ENCODE peak calls at places on chromosomes 2 and 18, in eight cellular contexts. K, C, R, X, M, F, H and D are unnamed samples.

GRCh38 chr2:101731221-101732054 is 33.9 kb downstream of the MAP4K4 start:
- DNase-seq in K (no peak), C (no peak), R (no peak), X (no peak), M (no peak), F (no peak), H (no peak), D (no peak)

GRCh38 chr2:172674034-172674967 is 61.3 kb upstream of the RAPGEF4 start:
- DNase-seq in K (peak), C (no peak), R (no peak), X (no peak), M (no peak), F (peak), H (peak), D (peak)

GRCh38 chr2:191637182-191638078 is 40.5 kb upstream of the NABP1 start:
- DNase-seq in K (no peak), C (no peak), R (peak), X (no peak), M (no peak), F (no peak), H (no peak), D (no peak)

GRCh38 chr2:239832995-239833727 is 192.0 kb downstream of the NDUFA10 start:
- DNase-seq in K (no peak), C (no peak), R (no peak), X (no peak), M (peak), F (no peak), H (no peak), D (no peak)

GRCh38 chr18:69580107-69580506 is 179.4 kb downstream of the DOK6 start:
- DNase-seq in K (no peak), C (no peak), R (no peak), X (no peak), M (no peak), F (no peak), H (no peak), D (no peak)

GRCh38 chr2:198375073-198375430 is 570.7 kb downstream of the PLCL1 start:
- DNase-seq in K (no peak), C (no peak), R (no peak), X (no peak), M (no peak), F (no peak), H (no peak), D (no peak)

GRCh38 chr2:147331790-147332419 is 512.9 kb upstream of the ACVR2A start:
- DNase-seq in K (no peak), C (no peak), R (no peak), X (peak), M (no peak), F (peak), H (no peak), D (no peak)

GRCh38 chr2:177029501-177029900 is 183.1 kb upstream of the HNRNPA3 start:
- DNase-seq in K (no peak), C (no peak), R (no peak), X (no peak), M (no peak), F (no peak), H (no peak), D (no peak)

GRCh38 chr2:43251171-43251731 is 24.8 kb upstream of the ZFP36L2 start:
- DNase-seq in K (no peak), C (no peak), R (peak), X (no peak), M (no peak), F (no peak), H (no peak), D (no peak)

GRCh38 chr2:173750332-173750731 is 214.8 kb downstream of the SP3 start:
- DNase-seq in K (no peak), C (no peak), R (no peak), X (no peak), M (no peak), F (no peak), H (peak), D (no peak)

GRCh38 chr2:100935372-100935752 is 66.7 kb upstream of the RPL31 start:
- DNase-seq in K (no peak), C (no peak), R (peak), X (no peak), M (no peak), F (no peak), H (no peak), D (no peak)

GRCh38 chr2:199903111-199903510 is 8.0 kb upstream of the C2orf69 start:
- DNase-seq in K (no peak), C (no peak), R (no peak), X (no peak), M (no peak), F (no peak), H (no peak), D (no peak)

GRCh38 chr2:230713331-230714121 is 884 bp downstream of the CAB39 start:
- DNase-seq in K (peak), C (peak), R (peak), X (peak), M (peak), F (peak), H (peak), D (peak)

GRCh38 chr2:241894681-241895426 is 25.3 kb downstream of the RTP5 start:
- DNase-seq in K (peak), C (no peak), R (no peak), X (no peak), M (peak), F (no peak), H (peak), D (no peak)

GRCh38 chr2:222169346-222169745 is 129.5 kb downstream of the PAX3 start:
- DNase-seq in K (no peak), C (no peak), R (peak), X (no peak), M (no peak), F (no peak), H (no peak), D (no peak)

GRCh38 chr2:157747695-157748370 is 119.2 kb upstream of the ACVR1C start:
- DNase-seq in K (peak), C (no peak), R (peak), X (no peak), M (no peak), F (no peak), H (no peak), D (peak)

GRCh38 chr2:67091681-67092080 is 305.5 kb upstream of the ETAA1 start:
- DNase-seq in K (no peak), C (no peak), R (no peak), X (no peak), M (no peak), F (no peak), H (no peak), D (no peak)

GRCh38 chr2:237091779-237092436 is 6.2 kb downstream of the COPS8 start:
- DNase-seq in K (no peak), C (no peak), R (no peak), X (no peak), M (no peak), F (no peak), H (no peak), D (peak)

GRCh38 chr2:76930076-76930734 is 592.0 kb downstream of the LRRTM4 start:
- DNase-seq in K (no peak), C (no peak), R (no peak), X (no peak), M (no peak), F (no peak), H (no peak), D (no peak)

GRCh38 chr2:126858436-126858835 is 40.3 kb upstream of the TEX51 start:
- DNase-seq in K (peak), C (no peak), R (no peak), X (no peak), M (no peak), F (no peak), H (no peak), D (no peak)

GRCh38 chr2:27427863-27428212 is 593 bp upstream of the NRBP1 start:
- DNase-seq in K (no peak), C (no peak), R (no peak), X (no peak), M (no peak), F (no peak), H (no peak), D (no peak)

GRCh38 chr2:102703748-102704147 is 58.1 kb upstream of the TMEM182 start:
- DNase-seq in K (no peak), C (no peak), R (peak), X (no peak), M (no peak), F (peak), H (no peak), D (no peak)

GRCh38 chr2:74481961-74482800 is 617 bp downstream of the CCDC142 start:
- DNase-seq in K (peak), C (peak), R (no peak), X (no peak), M (no peak), F (peak), H (no peak), D (peak)

GRCh38 chr2:132623096-132623839 is 46.7 kb downstream of the LYPD1 start:
- DNase-seq in K (no peak), C (no peak), R (peak), X (no peak), M (no peak), F (no peak), H (no peak), D (no peak)